ENCODE peak calls at places on chromosomes 11 and 22, in eight cellular contexts. E, B, Y, L, H, D, I and W are unnamed samples.

GRCh38 chr11:44734982-44735381 is 8.2 kb downstream of the TSPAN18 start:
- DNase-seq in E (no peak), B (no peak), Y (no peak), L (no peak), H (no peak), D (no peak), I (no peak), W (no peak)

GRCh38 chr11:86799680-86800075 is 664 bp upstream of the PRSS23 start:
- DNase-seq in E (no peak), B (no peak), Y (no peak), L (no peak), H (no peak), D (peak), I (no peak), W (no peak)

GRCh38 chr11:103295704-103296103 is 186.5 kb downstream of the DYNC2H1 start:
- DNase-seq in E (no peak), B (no peak), Y (no peak), L (no peak), H (no peak), D (peak), I (peak), W (no peak)

GRCh38 chr11:113895367-113896155 is 9.0 kb upstream of the HTR3B start:
- DNase-seq in E (no peak), B (no peak), Y (no peak), L (no peak), H (no peak), D (peak), I (no peak), W (no peak)

GRCh38 chr22:49976439-49977175 is 16.0 kb downstream of the PIM3 start:
- DNase-seq in E (no peak), B (peak), Y (no peak), L (peak), H (no peak), D (no peak), I (peak), W (no peak)

GRCh38 chr22:31953251-31953650 is 8.9 kb downstream of the YWHAH start:
- DNase-seq in E (no peak), B (no peak), Y (no peak), L (no peak), H (no peak), D (no peak), I (no peak), W (no peak)

GRCh38 chr11:122491486-122491885 is 164.0 kb upstream of the UBASH3B start:
- DNase-seq in E (no peak), B (no peak), Y (no peak), L (no peak), H (peak), D (no peak), I (no peak), W (no peak)

GRCh38 chr11:3655548-3655947 is 10.6 kb downstream of the ART1 start:
- DNase-seq in E (no peak), B (no peak), Y (no peak), L (no peak), H (no peak), D (no peak), I (no peak), W (no peak)

GRCh38 chr22:39683639-39684038 is 113.1 kb downstream of the CACNA1I start:
- DNase-seq in E (no peak), B (no peak), Y (no peak), L (no peak), H (no peak), D (no peak), I (no peak), W (no peak)

GRCh38 chr11:60887531-60887930 is 18.9 kb downstream of the PRPF19 start:
- DNase-seq in E (peak), B (no peak), Y (no peak), L (peak), H (no peak), D (peak), I (peak), W (no peak)

GRCh38 chr22:42928969-42929837 is 72.1 kb upstream of the ARFGAP3 start:
- DNase-seq in E (peak), B (no peak), Y (no peak), L (no peak), H (no peak), D (no peak), I (no peak), W (no peak)

GRCh38 chr11:3231851-3232744 is at the start of gene MRGPRE:
- DNase-seq in E (no peak), B (no peak), Y (peak), L (no peak), H (no peak), D (no peak), I (no peak), W (no peak)

GRCh38 chr22:49500076-49500460 is 327.6 kb downstream of the BRD1 start:
- DNase-seq in E (no peak), B (no peak), Y (no peak), L (no peak), H (no peak), D (no peak), I (no peak), W (no peak)

GRCh38 chr22:50347157-50347556 is 4.0 kb downstream of the PPP6R2 start:
- DNase-seq in E (no peak), B (no peak), Y (no peak), L (no peak), H (no peak), D (no peak), I (no peak), W (no peak)

GRCh38 chr11:112507281-112507680 is 246.6 kb upstream of the PLET1 start:
- DNase-seq in E (no peak), B (no peak), Y (no peak), L (no peak), H (no peak), D (peak), I (no peak), W (no peak)

GRCh38 chr11:88480217-88480616 is 142.7 kb upstream of the CTSC start:
- DNase-seq in E (no peak), B (no peak), Y (no peak), L (no peak), H (peak), D (no peak), I (no peak), W (peak)

GRCh38 chr11:66970808-66971442 is 4.2 kb upstream of the C11orf86 start:
- DNase-seq in E (peak), B (no peak), Y (no peak), L (peak), H (peak), D (no peak), I (no peak), W (peak)